ENCODE peak calls at places on chromosomes 6 and 20, in four cellular contexts. Q is OCI-LY7, L is cardiac muscle cell, N is Calu3. T is an unnamed sample.
A peak's percentile ranks its signal among the peaks of the same experiment; 100 is the strongest.

GRCh38 chr20:33693741-33694645 is 7.8 kb upstream of the E2F1 start:
- DNase-seq in N (no peak), L (no peak), Q (no peak), T (no peak)

GRCh38 chr6:20589266-20589665 is 55.0 kb downstream of the CDKAL1 start:
- DNase-seq in N (peak; percentile 8), L (no peak), Q (no peak), T (no peak)

GRCh38 chr6:170147056-170147787 is 143.7 kb downstream of the DLL1 start:
- DNase-seq in L (no peak), Q (no peak), N (peak; percentile 23), T (no peak)

GRCh38 chr6:110628330-110628729 is 151.9 kb upstream of the SLC22A16 start:
- DNase-seq in L (no peak), N (no peak), Q (no peak), T (no peak)

GRCh38 chr6:227074-227782 is 65.1 kb upstream of the DUSP22 start:
- DNase-seq in Q (peak; percentile 43), N (no peak), L (no peak), T (no peak)

GRCh38 chr6:39301606-39302005 is 12.6 kb downstream of the KCNK17 start:
- DNase-seq in L (no peak), N (no peak), Q (no peak), T (peak; percentile 6)

GRCh38 chr6:83603560-83603959 is 91.2 kb downstream of the PRSS35 start:
- DNase-seq in N (no peak), Q (no peak), L (no peak), T (no peak)

GRCh38 chr6:80932364-80932763 is 820.1 kb downstream of the TENT5A start:
- DNase-seq in Q (no peak), L (no peak), N (no peak), T (no peak)

GRCh38 chr6:154942770-154943169 is 52.3 kb upstream of the TIAM2 start:
- DNase-seq in L (no peak), N (no peak), Q (no peak), T (no peak)

GRCh38 chr6:1024587-1024986 is 287.3 kb upstream of the FOXQ1 start:
- DNase-seq in L (no peak), N (no peak), Q (no peak), T (no peak)

GRCh38 chr6:48994811-48995210 is 468.2 kb downstream of the MMUT start:
- DNase-seq in N (no peak), L (no peak), Q (no peak), T (no peak)

GRCh38 chr6:107786179-107786578 is 37.9 kb downstream of the SCML4 start:
- DNase-seq in L (no peak), N (no peak), Q (no peak), T (no peak)

GRCh38 chr6:129671442-129672344 is 38.3 kb downstream of the ARHGAP18 start:
- DNase-seq in Q (peak; percentile 29), N (no peak), L (no peak), T (no peak)

GRCh38 chr20:19460386-19460785 is 247.9 kb downstream of the SLC24A3 start:
- DNase-seq in N (no peak), Q (no peak), L (no peak), T (no peak)

GRCh38 chr6:89145461-89145961 is 344 bp upstream of the PM20D2 start:
- DNase-seq in L (no peak), Q (peak; percentile 74), N (no peak), T (no peak)

GRCh38 chr6:28648035-28648877 is 122.6 kb downstream of the GPX5 start:
- DNase-seq in L (peak; percentile 80), N (peak; percentile 87), Q (peak; percentile 89), T (peak; percentile 89)

GRCh38 chr6:169386431-169387057 is 132.9 kb upstream of the THBS2 start:
- DNase-seq in Q (no peak), L (no peak), N (no peak), T (no peak)

GRCh38 chr20:37897008-37897548 is 5.8 kb upstream of the VSTM2L start:
- DNase-seq in L (peak; percentile 79), Q (peak; percentile 14), N (no peak), T (peak; percentile 45)

GRCh38 chr20:50144362-50144761 is 9.2 kb downstream of the PEDS1 start:
- DNase-seq in Q (no peak), N (peak; percentile 44), L (no peak), T (no peak)

GRCh38 chr6:128882560-128882959 is 378 bp upstream of the LAMA2 start:
- DNase-seq in Q (no peak), N (no peak), L (peak; percentile 11), T (no peak)

GRCh38 chr6:147135211-147135672 is 69.0 kb upstream of the STXBP5 start:
- DNase-seq in L (no peak), Q (no peak), N (no peak), T (no peak)

GRCh38 chr20:51554538-51555165 is 12.1 kb upstream of the NFATC2 start:
- DNase-seq in L (no peak), Q (no peak), N (no peak), T (no peak)

GRCh38 chr20:3811421-3812258 is 8.7 kb upstream of the AP5S1 start:
- DNase-seq in L (peak; percentile 18), Q (no peak), N (peak; percentile 97), T (no peak)

DNA sequence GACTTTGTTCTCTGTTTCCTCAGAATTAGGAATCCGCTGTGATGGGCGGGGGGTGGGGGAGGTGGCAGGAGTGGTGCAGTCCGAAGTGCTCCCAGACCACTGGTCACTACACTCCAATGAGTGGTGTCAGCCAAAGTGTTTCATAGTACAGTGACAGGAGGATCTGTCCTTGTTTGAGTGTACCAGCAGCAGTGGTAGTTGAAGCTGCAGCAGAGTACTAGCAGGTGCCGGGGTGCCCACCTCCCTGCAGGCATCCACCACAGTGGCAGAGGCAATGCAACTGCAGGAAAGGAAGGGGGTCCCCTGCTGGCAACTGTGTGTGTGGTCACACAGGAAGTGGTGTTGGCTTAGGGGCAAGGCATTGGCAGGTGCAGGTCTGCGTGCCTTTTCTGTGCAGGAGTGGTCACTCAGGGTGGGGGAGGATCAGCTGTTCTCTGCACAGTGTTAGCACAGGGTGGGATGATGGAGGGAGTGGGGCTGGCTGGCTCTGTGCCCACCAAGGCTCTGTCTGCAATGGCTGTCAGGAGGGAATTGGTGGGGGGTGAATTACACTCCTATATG is 9.7 kb downstream of the HLA-DOB start:
- DNase-seq in L (no peak), Q (peak; percentile 40), N (no peak), T (no peak)
- TF ChIP-seq CTCF in L (no peak), Q (no peak), N (no peak), T (no peak)

DNA sequence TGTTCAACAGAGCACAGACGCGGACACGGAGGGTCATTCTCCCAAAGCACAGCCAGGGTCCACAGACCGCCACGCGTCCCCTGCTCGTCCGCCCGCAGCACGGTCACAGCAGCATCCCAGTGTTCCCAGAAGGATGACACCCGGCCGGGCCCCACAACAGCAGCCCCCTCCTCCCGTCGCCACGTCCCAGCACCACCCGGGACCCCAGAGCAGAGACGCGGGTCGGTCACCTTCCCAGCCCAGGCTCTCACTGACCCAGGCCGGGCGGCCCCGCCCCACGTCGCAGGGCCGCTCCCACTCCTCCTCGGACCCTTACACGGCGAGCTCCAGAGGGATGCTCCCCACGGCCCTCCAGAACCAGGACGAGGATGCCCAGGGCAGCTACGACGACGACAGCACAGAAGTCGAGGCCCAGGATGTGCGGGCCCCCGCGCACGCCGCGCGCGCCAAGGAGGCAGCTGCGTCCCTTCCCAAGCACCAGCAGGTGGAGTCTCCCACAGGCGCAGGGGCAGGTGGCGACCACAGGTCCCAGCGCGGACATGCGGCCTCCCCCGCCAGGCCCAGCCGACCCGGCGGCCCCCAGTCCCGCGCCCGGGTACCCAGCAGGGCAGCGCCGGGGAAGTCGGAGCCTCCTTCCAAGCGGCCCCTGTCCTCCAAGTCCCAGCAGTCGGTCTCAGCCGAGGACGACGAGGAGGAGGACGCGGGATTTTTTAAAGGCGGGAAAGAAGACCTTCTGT is 64.3 kb downstream of the FNDC1 start:
- DNase-seq in N (no peak), Q (no peak), L (no peak), T (no peak)
- TF ChIP-seq CTCF in N (no peak), Q (no peak), L (no peak), T (peak; percentile 44)

GRCh38 chr20:1308702-1309095 is 20.2 kb downstream of the SDCBP2 start:
- DNase-seq in L (no peak), N (no peak), Q (no peak), T (no peak)

GRCh38 chr20:1310506-1311190 is 18.3 kb downstream of the SDCBP2 start:
- DNase-seq in Q (no peak), N (no peak), L (no peak), T (no peak)

GRCh38 chr20:1308067-1308701 is 20.8 kb downstream of the SDCBP2 start:
- DNase-seq in Q (no peak), N (no peak), L (no peak), T (no peak)

GRCh38 chr20:1310087-1310486 is 18.9 kb downstream of the SDCBP2 start:
- DNase-seq in Q (no peak), N (no peak), L (no peak), T (no peak)

DNA sequence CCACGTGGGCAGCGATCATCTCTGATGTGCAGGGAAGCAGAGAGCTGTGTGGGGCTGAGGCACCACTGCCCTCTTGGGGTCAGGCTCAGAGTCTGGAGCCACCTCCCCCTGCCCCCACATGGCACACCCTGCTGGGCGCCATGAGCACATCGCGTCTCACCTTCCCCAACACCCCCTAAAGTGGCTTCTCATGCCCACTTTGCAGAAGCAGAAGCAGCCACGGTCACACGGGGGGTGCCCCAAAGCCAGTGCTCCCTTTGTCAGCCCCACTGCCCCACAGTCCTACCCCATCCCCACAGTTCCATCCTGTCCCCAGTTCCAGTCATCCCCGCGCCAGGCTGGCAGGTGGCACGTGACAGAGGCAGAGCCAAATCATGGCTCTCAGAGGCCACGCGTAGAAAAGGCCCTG is 19.5 kb downstream of the SDCBP2 start:
- DNase-seq in L (no peak), N (no peak), Q (no peak), T (no peak)
- TF ChIP-seq CTCF in L (no peak), N (no peak), Q (no peak), T (no peak)

GRCh38 chr6:137659871-137660270 is 165.7 kb upstream of the OLIG3 start:
- DNase-seq in N (no peak), L (no peak), Q (no peak), T (no peak)

GRCh38 chr6:137665342-137665741 is 171.1 kb upstream of the OLIG3 start:
- DNase-seq in L (no peak), N (no peak), Q (no peak), T (no peak)

GRCh38 chr6:137660296-137660731 is 166.1 kb upstream of the OLIG3 start:
- DNase-seq in L (no peak), Q (no peak), N (no peak), T (no peak)

GRCh38 chr6:137664183-137664582 is 170.0 kb upstream of the OLIG3 start:
- DNase-seq in N (no peak), L (no peak), Q (no peak), T (no peak)

GRCh38 chr6:137661601-137662000 is 167.4 kb upstream of the OLIG3 start:
- DNase-seq in L (no peak), N (peak; percentile 20), Q (peak; percentile 40), T (no peak)
- TF ChIP-seq CTCF in L (peak; percentile 68), N (no peak), Q (peak; percentile 78), T (peak; percentile 25)

DNA sequence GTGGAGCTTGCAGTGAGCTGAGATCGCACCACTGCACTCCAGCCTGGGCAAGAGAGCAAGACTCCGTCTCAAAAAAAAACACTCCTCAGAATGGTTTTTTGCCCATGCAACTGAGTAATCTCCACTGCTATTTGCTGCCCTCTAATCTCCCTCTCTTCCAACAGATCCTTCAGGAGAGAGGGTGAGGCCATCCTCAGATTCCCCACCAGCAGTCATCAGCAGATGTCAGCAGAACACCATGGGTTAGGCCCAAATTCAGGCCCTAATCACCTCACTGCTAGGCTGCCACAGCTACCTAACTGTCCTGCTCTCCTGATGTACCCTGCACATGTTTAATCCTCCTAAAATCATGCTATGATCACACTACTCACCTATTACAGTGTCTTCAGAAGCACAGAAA is 63.2 kb upstream of the BEND6 start:
- DNase-seq in Q (no peak), N (no peak), L (no peak), T (no peak)
- TF ChIP-seq CTCF in Q (no peak), N (no peak), L (no peak), T (no peak)